ENCODE peak calls at places on chromosomes 2 and 18, in ten cellular contexts. S is SK-N-SH, D is IMR-90, F is tibial nerve, Q is mesenchymal stem cell, C is AG09309, W is BJ, G is cardiac muscle cell, L is fibroblast of mammary gland, M is foreskin fibroblast. P is an unnamed sample.

GRCh38 chr2:165958313-165958712 is 4.7 kb upstream of the TTC21B start:
- DNase-seq in S (no peak), D (no peak), F (no peak), Q (no peak), C (no peak), W (no peak), G (no peak), L (no peak), M (no peak), P (no peak)

GRCh38 chr2:237025090-237025865 is 60.4 kb upstream of the COPS8 start:
- DNase-seq in S (no peak), D (peak), F (peak), Q (peak), C (peak), W (peak), G (peak), L (peak), M (peak), P (no peak)

GRCh38 chr18:33014060-33014796 is 241.4 kb upstream of the KLHL14 start:
- DNase-seq in S (no peak), D (no peak), F (no peak), Q (peak), C (no peak), W (no peak), G (no peak), L (no peak), M (no peak), P (no peak)

GRCh38 chr2:109285244-109285651 is 156.2 kb downstream of the SH3RF3 start:
- DNase-seq in S (no peak), D (peak), F (no peak), Q (no peak), C (no peak), W (peak), G (no peak), L (peak), M (peak), P (no peak)

GRCh38 chr2:203811491-203812221 is 55.9 kb upstream of the CTLA4 start:
- DNase-seq in S (no peak), D (peak), F (no peak), Q (peak), C (peak), W (peak), G (peak), L (peak), M (peak), P (no peak)

GRCh38 chr2:222561817-222562424 is 94.0 kb downstream of the FARSB start:
- DNase-seq in S (peak), D (peak), F (no peak), Q (peak), C (no peak), W (no peak), G (peak), L (peak), M (peak), P (peak)

GRCh38 chr2:86704482-86704971 is 15.6 kb upstream of the RMND5A start:
- DNase-seq in S (no peak), D (peak), F (no peak), Q (peak), C (peak), W (peak), G (peak), L (peak), M (peak), P (no peak)

GRCh38 chr2:236526459-236527197 is 43.0 kb upstream of the ACKR3 start:
- DNase-seq in S (no peak), D (no peak), F (no peak), Q (no peak), C (no peak), W (no peak), G (no peak), L (no peak), M (no peak), P (no peak)

GRCh38 chr2:150535176-150535575 is 47.7 kb upstream of the RND3 start:
- DNase-seq in S (no peak), D (no peak), F (no peak), Q (no peak), C (no peak), W (no peak), G (no peak), L (no peak), M (no peak), P (no peak)

GRCh38 chr2:102604754-102605153 is 14.6 kb upstream of the SLC9A2 start:
- DNase-seq in S (no peak), D (no peak), F (no peak), Q (no peak), C (no peak), W (no peak), G (no peak), L (no peak), M (no peak), P (no peak)

GRCh38 chr2:28199995-28200394 is 192.7 kb upstream of the FOSL2 start:
- DNase-seq in S (no peak), D (peak), F (no peak), Q (no peak), C (no peak), W (no peak), G (no peak), L (peak), M (peak), P (no peak)

GRCh38 chr2:231190531-231191197 is 7.8 kb upstream of the ARMC9 start:
- DNase-seq in S (no peak), D (no peak), F (no peak), Q (peak), C (no peak), W (no peak), G (peak), L (peak), M (peak), P (no peak)

GRCh38 chr2:225270861-225271260 is 128.6 kb upstream of the NYAP2 start:
- DNase-seq in S (peak), D (peak), F (no peak), Q (peak), C (no peak), W (no peak), G (peak), L (peak), M (peak), P (peak)

GRCh38 chr2:18845854-18846253 is 256.5 kb upstream of the NT5C1B start:
- DNase-seq in S (no peak), D (no peak), F (no peak), Q (no peak), C (no peak), W (no peak), G (peak), L (no peak), M (no peak), P (no peak)

GRCh38 chr18:62616331-62616805 is 93.5 kb downstream of the ZCCHC2 start:
- DNase-seq in S (no peak), D (no peak), F (no peak), Q (no peak), C (peak), W (peak), G (peak), L (peak), M (peak), P (no peak)

GRCh38 chr18:60865801-60866200 is 467.4 kb upstream of the CDH20 start:
- DNase-seq in S (no peak), D (no peak), F (no peak), Q (no peak), C (no peak), W (no peak), G (no peak), L (no peak), M (no peak), P (no peak)

GRCh38 chr2:238161291-238162051 is 2.7 kb downstream of the ERFE start:
- DNase-seq in S (peak), D (no peak), F (no peak), Q (no peak), C (no peak), W (no peak), G (no peak), L (no peak), M (no peak), P (no peak)

GRCh38 chr2:240187989-240188590 is 47.6 kb upstream of the OTOS start:
- DNase-seq in S (no peak), D (no peak), F (no peak), Q (no peak), C (no peak), W (no peak), G (no peak), L (no peak), M (no peak), P (no peak)

GRCh38 chr2:119252186-119253113 is 28.8 kb downstream of the STEAP3 start:
- DNase-seq in S (no peak), D (peak), F (no peak), Q (peak), C (peak), W (peak), G (peak), L (peak), M (peak), P (no peak)

GRCh38 chr2:120868366-120868765 is 132.7 kb downstream of the GLI2 start:
- DNase-seq in S (no peak), D (no peak), F (no peak), Q (no peak), C (no peak), W (no peak), G (no peak), L (no peak), M (no peak), P (no peak)

GRCh38 chr2:120869036-120869435 is 133.4 kb downstream of the GLI2 start:
- DNase-seq in S (no peak), D (no peak), F (no peak), Q (no peak), C (no peak), W (no peak), G (no peak), L (no peak), M (no peak), P (no peak)

GRCh38 chr2:120866071-120866470 is 130.4 kb downstream of the GLI2 start:
- DNase-seq in S (no peak), D (no peak), F (no peak), Q (no peak), C (no peak), W (no peak), G (no peak), L (no peak), M (no peak), P (no peak)

GRCh38 chr2:120866483-120867140 is 130.9 kb downstream of the GLI2 start:
- DNase-seq in S (no peak), D (no peak), F (no peak), Q (no peak), C (no peak), W (no peak), G (no peak), L (no peak), M (no peak), P (no peak)

DNA sequence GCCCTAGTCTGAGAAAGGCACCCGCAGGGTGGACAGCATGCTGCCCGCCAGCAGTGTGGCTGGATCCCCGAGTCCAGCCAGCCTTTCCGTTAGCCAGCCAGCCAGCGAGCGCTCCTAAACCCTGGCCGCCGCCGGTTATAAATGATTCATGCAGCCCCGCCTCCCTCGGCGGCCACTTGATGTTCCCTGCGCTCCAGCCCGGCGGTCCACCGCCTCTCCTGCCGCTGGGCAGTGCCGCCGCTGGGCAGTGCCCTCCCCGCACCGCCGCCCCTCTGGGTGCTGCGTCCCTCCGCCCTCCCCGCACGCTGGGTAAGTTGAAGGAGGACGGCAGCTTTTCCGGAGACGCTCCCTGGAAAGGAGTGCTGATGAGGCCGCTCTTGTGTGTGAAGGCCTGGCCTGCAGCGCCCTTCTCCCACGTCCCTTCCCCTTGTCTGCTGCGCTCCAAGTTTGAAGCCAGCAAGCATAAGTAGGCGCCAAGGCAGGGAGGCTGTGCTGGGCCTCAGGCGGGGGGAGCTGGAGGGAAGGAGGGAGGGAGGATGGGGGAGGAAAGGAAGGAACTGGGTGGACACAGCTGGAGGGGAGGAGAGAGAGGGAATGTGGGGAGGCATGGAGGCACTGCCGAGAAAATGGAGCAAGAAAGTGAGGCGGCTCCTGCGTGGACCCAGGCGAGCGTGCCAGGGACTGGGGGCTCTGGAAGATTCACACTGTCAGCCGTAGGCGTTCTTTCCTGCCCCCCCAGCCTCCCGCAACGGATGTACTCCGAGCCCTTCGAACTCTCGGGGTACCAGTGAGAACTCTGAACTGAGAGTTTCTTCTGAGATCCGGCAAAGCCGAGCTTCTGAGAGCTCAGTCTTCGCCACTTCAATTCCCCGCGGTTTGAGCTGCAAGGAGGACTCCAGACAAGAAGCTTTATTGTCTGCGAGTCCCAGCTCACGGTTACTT is 131.9 kb downstream of the GLI2 start:
- DNase-seq in S (peak), D (peak), F (peak), Q (peak), C (no peak), W (peak), G (peak), L (peak), M (peak), P (no peak)
- H3K4me3 ChIP-seq in S (peak), D (peak), F (peak), Q (peak), C (peak), W (peak), G (no peak), L (peak), M (peak), P (no peak)

GRCh38 chr2:10917927-10918326 is 6.2 kb downstream of the KCNF1 start:
- DNase-seq in S (no peak), D (no peak), F (no peak), Q (no peak), C (no peak), W (no peak), G (no peak), L (no peak), M (no peak), P (no peak)
- H3K4me3 ChIP-seq in S (no peak), D (no peak), F (no peak), Q (no peak), C (no peak), W (no peak), G (no peak), L (no peak), M (no peak), P (no peak)

DNA sequence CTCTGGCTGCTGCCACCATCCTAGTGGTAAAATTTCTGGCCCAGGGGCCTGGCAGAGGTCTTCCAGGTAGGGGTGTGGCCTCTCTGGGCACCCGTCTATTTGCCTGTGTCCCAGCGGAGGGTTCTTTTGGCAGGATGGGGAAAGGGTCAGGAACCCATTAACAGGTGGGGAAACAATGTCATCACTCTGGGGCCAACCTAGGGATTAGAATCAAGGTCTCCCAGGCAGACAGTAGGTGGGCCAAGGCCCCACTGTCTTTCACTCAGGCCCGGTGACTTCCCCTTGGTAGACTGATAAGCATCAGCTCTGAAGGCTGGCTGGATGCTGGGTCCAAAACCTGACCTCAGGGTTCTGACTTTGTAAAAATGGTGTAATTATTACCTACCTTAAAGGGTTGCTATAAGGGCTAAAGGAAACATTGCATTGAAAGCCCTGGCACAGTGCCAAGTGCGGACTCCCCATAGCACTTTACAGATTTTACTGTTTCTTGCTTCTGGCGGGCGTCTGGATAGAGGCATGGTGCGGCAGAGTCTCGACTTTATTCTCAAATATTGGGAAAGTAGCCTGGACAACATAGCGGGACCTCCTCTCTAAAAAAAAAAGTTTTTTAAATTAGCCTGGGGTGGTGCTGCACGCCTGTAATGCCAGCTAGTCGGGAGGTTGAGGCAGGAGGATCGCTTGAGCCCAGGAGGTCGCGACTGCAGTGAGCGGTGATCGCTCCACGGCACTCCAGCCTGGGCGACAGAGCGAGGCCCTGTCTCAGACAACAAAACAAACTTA is 2.2 kb downstream of the LBX2 start:
- DNase-seq in S (no peak), D (no peak), F (no peak), Q (no peak), C (no peak), W (no peak), G (no peak), L (no peak), M (no peak), P (no peak)
- H3K4me3 ChIP-seq in S (no peak), D (no peak), F (no peak), Q (no peak), C (no peak), W (no peak), G (no peak), L (no peak), M (no peak), P (no peak)

GRCh38 chr18:5630766-5631413 is 87.1 kb upstream of the EPB41L3 start:
- DNase-seq in S (no peak), D (no peak), F (no peak), Q (no peak), C (no peak), W (no peak), G (no peak), L (peak), M (peak), P (no peak)
- H3K4me3 ChIP-seq in S (no peak), D (peak), F (no peak), Q (no peak), C (no peak), W (no peak), G (peak), L (no peak), M (no peak), P (no peak)

DNA sequence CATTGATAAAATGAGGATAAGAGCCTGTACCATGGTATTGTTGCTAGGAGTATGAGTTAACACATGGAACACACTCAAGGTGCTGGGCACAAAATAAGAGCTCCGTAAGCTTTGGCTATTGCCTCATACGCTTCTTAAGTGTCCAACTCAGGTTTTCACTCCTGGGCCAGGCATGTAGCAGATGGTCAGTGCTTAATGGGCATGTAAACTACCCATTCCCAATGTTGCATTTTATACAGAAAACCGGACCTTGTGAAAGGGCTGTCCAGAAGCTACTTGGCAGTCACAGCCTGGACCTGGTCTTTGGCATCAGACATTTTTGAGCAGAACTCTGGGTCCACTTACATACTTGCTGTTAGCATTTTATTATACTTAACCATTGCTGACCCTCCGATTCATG is 26.9 kb downstream of the MGAT5 start:
- DNase-seq in S (no peak), D (no peak), F (no peak), Q (no peak), C (no peak), W (no peak), G (no peak), L (no peak), M (no peak), P (no peak)
- H3K4me3 ChIP-seq in S (no peak), D (no peak), F (no peak), Q (no peak), C (no peak), W (no peak), G (no peak), L (no peak), M (no peak), P (no peak)

DNA sequence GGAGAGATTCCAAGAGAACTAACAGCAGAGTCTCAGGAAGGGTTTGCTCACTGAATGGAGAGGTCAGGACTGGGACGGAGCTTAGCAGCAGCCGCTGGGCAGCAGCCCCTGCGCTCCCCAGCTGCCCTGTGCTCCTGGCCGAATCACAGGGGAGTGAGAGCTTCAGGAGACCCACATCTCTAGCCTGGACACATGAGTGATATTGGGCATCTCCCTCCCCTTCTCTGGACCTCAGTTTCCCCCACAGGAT is 511 bp downstream of the MATN3 start:
- DNase-seq in S (peak), D (no peak), F (no peak), Q (no peak), C (no peak), W (no peak), G (no peak), L (no peak), M (no peak), P (no peak)
- H3K4me3 ChIP-seq in S (peak), D (peak), F (peak), Q (peak), C (peak), W (peak), G (peak), L (peak), M (peak), P (peak)

DNA sequence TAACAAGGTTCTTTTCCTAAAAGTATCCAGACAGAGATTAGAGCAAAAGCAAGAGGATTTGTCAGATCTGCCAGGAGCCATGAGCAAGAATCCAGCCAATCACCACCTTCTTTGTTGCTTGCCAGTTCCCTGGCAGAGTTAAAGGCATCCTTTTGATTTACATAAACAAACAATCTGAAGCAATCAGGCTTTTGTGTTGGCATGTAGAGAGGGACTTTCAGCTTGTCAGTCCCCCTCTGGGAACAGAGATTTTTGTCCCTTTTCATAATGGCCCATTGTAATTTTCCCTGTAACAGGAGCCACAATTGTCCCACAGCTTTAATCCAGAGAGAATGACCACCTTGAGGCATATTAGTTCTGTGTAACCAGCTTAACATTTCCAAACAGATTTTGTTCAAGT is at the start of gene ERMN:
- DNase-seq in S (no peak), D (no peak), F (no peak), Q (no peak), C (no peak), W (no peak), G (no peak), L (no peak), M (no peak), P (no peak)
- H3K4me3 ChIP-seq in S (no peak), D (no peak), F (no peak), Q (no peak), C (no peak), W (no peak), G (no peak), L (no peak), M (no peak), P (no peak)

GRCh38 chr2:70898363-70899240 is 37.1 kb upstream of the ATP6V1B1 start:
- DNase-seq in S (no peak), D (no peak), F (no peak), Q (no peak), C (no peak), W (no peak), G (no peak), L (no peak), M (no peak), P (no peak)
- H3K4me3 ChIP-seq in S (no peak), D (no peak), F (no peak), Q (no peak), C (no peak), W (no peak), G (no peak), L (no peak), M (no peak), P (no peak)

GRCh38 chr2:58109481-58109880 is 62.9 kb downstream of the VRK2 start:
- DNase-seq in S (no peak), D (no peak), F (no peak), Q (no peak), C (no peak), W (no peak), G (no peak), L (no peak), M (no peak), P (no peak)

GRCh38 chr2:58106896-58107295 is 60.3 kb downstream of the VRK2 start:
- DNase-seq in S (no peak), D (peak), F (no peak), Q (peak), C (no peak), W (no peak), G (no peak), L (no peak), M (no peak), P (no peak)

GRCh38 chr2:58110765-58111164 is 64.2 kb downstream of the VRK2 start:
- DNase-seq in S (no peak), D (no peak), F (no peak), Q (no peak), C (no peak), W (no peak), G (no peak), L (no peak), M (no peak), P (no peak)

GRCh38 chr2:58107803-58108710 is 61.5 kb downstream of the VRK2 start:
- DNase-seq in S (no peak), D (peak), F (no peak), Q (peak), C (peak), W (peak), G (peak), L (peak), M (peak), P (no peak)
- H3K4me3 ChIP-seq in S (no peak), D (peak), F (no peak), Q (no peak), C (no peak), W (peak), G (no peak), L (no peak), M (no peak), P (no peak)

P was measured in BE2C.